ENCODE peak calls at places on chromosomes 16 and 17, in five cellular contexts. One of them, this sample, is unnamed.

GRCh38 chr17:76867578-76868175 is 527 bp upstream of the MGAT5B start:
- DNase-seq in ELF-1: peak
- DNase-seq in tibial artery: no peak
- DNase-seq in RCC 7860: peak
- DNase-seq in activated T-cell treated with anti-CD3 and anti-CD28 coated beads, Interleukin-2, amount 50 U/mL, for 72 hours: no peak
- DNase-seq in this sample: no peak

GRCh38 chr17:4008082-4008435 is 43.8 kb upstream of the ATP2A3 start:
- DNase-seq in RCC 7860: no peak
- DNase-seq in tibial artery: no peak
- DNase-seq in ELF-1: no peak
- DNase-seq in activated T-cell treated with anti-CD3 and anti-CD28 coated beads, Interleukin-2, amount 50 U/mL, for 72 hours: no peak
- DNase-seq in this sample: no peak

GRCh38 chr16:17411263-17411662 is 59.5 kb downstream of the XYLT1 start:
- DNase-seq in tibial artery: no peak
- DNase-seq in ELF-1: no peak
- DNase-seq in activated T-cell treated with anti-CD3 and anti-CD28 coated beads, Interleukin-2, amount 50 U/mL, for 72 hours: no peak
- DNase-seq in RCC 7860: no peak
- DNase-seq in this sample: no peak

GRCh38 chr16:30066882-30067583 is 1.5 kb downstream of the ALDOA start:
- DNase-seq in ELF-1: no peak
- DNase-seq in RCC 7860: no peak
- DNase-seq in tibial artery: no peak
- DNase-seq in activated T-cell treated with anti-CD3 and anti-CD28 coated beads, Interleukin-2, amount 50 U/mL, for 72 hours: no peak
- DNase-seq in this sample: no peak

GRCh38 chr17:7988750-7989178 is 13.7 kb upstream of the GUCY2D start:
- DNase-seq in tibial artery: no peak
- DNase-seq in activated T-cell treated with anti-CD3 and anti-CD28 coated beads, Interleukin-2, amount 50 U/mL, for 72 hours: peak
- DNase-seq in ELF-1: no peak
- DNase-seq in RCC 7860: peak
- DNase-seq in this sample: peak

GRCh38 chr17:78127888-78128615 is 503 bp downstream of the TMC6 start:
- DNase-seq in activated T-cell treated with anti-CD3 and anti-CD28 coated beads, Interleukin-2, amount 50 U/mL, for 72 hours: no peak
- DNase-seq in ELF-1: peak
- DNase-seq in tibial artery: no peak
- DNase-seq in RCC 7860: no peak
- DNase-seq in this sample: no peak

GRCh38 chr16:30651124-30652004 is 604 bp downstream of the PRR14 start:
- DNase-seq in RCC 7860: peak
- DNase-seq in activated T-cell treated with anti-CD3 and anti-CD28 coated beads, Interleukin-2, amount 50 U/mL, for 72 hours: peak
- DNase-seq in ELF-1: peak
- DNase-seq in tibial artery: peak
- DNase-seq in this sample: no peak

GRCh38 chr17:28405632-28406477 is at the start of gene SLC46A1:
- DNase-seq in tibial artery: peak
- DNase-seq in ELF-1: peak
- DNase-seq in activated T-cell treated with anti-CD3 and anti-CD28 coated beads, Interleukin-2, amount 50 U/mL, for 72 hours: peak
- DNase-seq in RCC 7860: no peak
- DNase-seq in this sample: no peak

GRCh38 chr16:17177968-17178880 is 292.5 kb downstream of the XYLT1 start:
- DNase-seq in activated T-cell treated with anti-CD3 and anti-CD28 coated beads, Interleukin-2, amount 50 U/mL, for 72 hours: no peak
- DNase-seq in tibial artery: no peak
- DNase-seq in RCC 7860: no peak
- DNase-seq in ELF-1: peak
- DNase-seq in this sample: no peak

GRCh38 chr16:89761304-89761922 is 40.1 kb downstream of the ZNF276 start:
- DNase-seq in tibial artery: no peak
- DNase-seq in ELF-1: no peak
- DNase-seq in RCC 7860: no peak
- DNase-seq in activated T-cell treated with anti-CD3 and anti-CD28 coated beads, Interleukin-2, amount 50 U/mL, for 72 hours: no peak
- DNase-seq in this sample: no peak

GRCh38 chr17:81027591-81028505 is 7.1 kb upstream of the BAIAP2 start:
- DNase-seq in RCC 7860: no peak
- DNase-seq in ELF-1: no peak
- DNase-seq in tibial artery: no peak
- DNase-seq in activated T-cell treated with anti-CD3 and anti-CD28 coated beads, Interleukin-2, amount 50 U/mL, for 72 hours: no peak
- DNase-seq in this sample: no peak

GRCh38 chr16:3022208-3022696 is 1.5 kb downstream of the HCFC1R1 start:
- DNase-seq in activated T-cell treated with anti-CD3 and anti-CD28 coated beads, Interleukin-2, amount 50 U/mL, for 72 hours: peak
- DNase-seq in RCC 7860: peak
- DNase-seq in ELF-1: peak
- DNase-seq in tibial artery: peak
- DNase-seq in this sample: peak

GRCh38 chr17:59680314-59680713 is 26.9 kb downstream of the PTRH2 start:
- DNase-seq in activated T-cell treated with anti-CD3 and anti-CD28 coated beads, Interleukin-2, amount 50 U/mL, for 72 hours: no peak
- DNase-seq in RCC 7860: no peak
- DNase-seq in ELF-1: no peak
- DNase-seq in tibial artery: no peak
- DNase-seq in this sample: no peak

GRCh38 chr17:77037943-77038342 is 102.8 kb upstream of the SEC14L1 start:
- DNase-seq in RCC 7860: no peak
- DNase-seq in activated T-cell treated with anti-CD3 and anti-CD28 coated beads, Interleukin-2, amount 50 U/mL, for 72 hours: no peak
- DNase-seq in tibial artery: no peak
- DNase-seq in ELF-1: no peak
- DNase-seq in this sample: no peak

GRCh38 chr16:7513429-7513828 is 180.8 kb downstream of the RBFOX1 start:
- DNase-seq in activated T-cell treated with anti-CD3 and anti-CD28 coated beads, Interleukin-2, amount 50 U/mL, for 72 hours: no peak
- DNase-seq in RCC 7860: no peak
- DNase-seq in tibial artery: no peak
- DNase-seq in ELF-1: peak
- DNase-seq in this sample: no peak

GRCh38 chr17:54007855-54008254 is 185.1 kb downstream of the KIF2B start:
- DNase-seq in ELF-1: no peak
- DNase-seq in activated T-cell treated with anti-CD3 and anti-CD28 coated beads, Interleukin-2, amount 50 U/mL, for 72 hours: no peak
- DNase-seq in tibial artery: no peak
- DNase-seq in RCC 7860: no peak
- DNase-seq in this sample: no peak

GRCh38 chr16:68267612-68268405 is 3.5 kb downstream of the SLC7A6 start:
- DNase-seq in tibial artery: no peak
- DNase-seq in ELF-1: peak
- DNase-seq in activated T-cell treated with anti-CD3 and anti-CD28 coated beads, Interleukin-2, amount 50 U/mL, for 72 hours: no peak
- DNase-seq in RCC 7860: no peak
- DNase-seq in this sample: no peak

GRCh38 chr17:7440113-7440822 is 956 bp downstream of the FGF11 start:
- DNase-seq in tibial artery: peak
- DNase-seq in ELF-1: peak
- DNase-seq in RCC 7860: no peak
- DNase-seq in activated T-cell treated with anti-CD3 and anti-CD28 coated beads, Interleukin-2, amount 50 U/mL, for 72 hours: peak
- DNase-seq in this sample: no peak

GRCh38 chr17:64269687-64270649 is 6.9 kb upstream of the TEX2 start:
- DNase-seq in ELF-1: peak
- DNase-seq in tibial artery: no peak
- DNase-seq in RCC 7860: no peak
- DNase-seq in activated T-cell treated with anti-CD3 and anti-CD28 coated beads, Interleukin-2, amount 50 U/mL, for 72 hours: no peak
- DNase-seq in this sample: no peak

GRCh38 chr16:82368041-82368440 is 198.0 kb upstream of the MPHOSPH6 start:
- DNase-seq in RCC 7860: no peak
- DNase-seq in ELF-1: peak
- DNase-seq in activated T-cell treated with anti-CD3 and anti-CD28 coated beads, Interleukin-2, amount 50 U/mL, for 72 hours: no peak
- DNase-seq in tibial artery: no peak
- DNase-seq in this sample: no peak

GRCh38 chr16:24180451-24180850 is 75.7 kb upstream of the CACNG3 start:
- DNase-seq in RCC 7860: no peak
- DNase-seq in ELF-1: no peak
- DNase-seq in tibial artery: no peak
- DNase-seq in activated T-cell treated with anti-CD3 and anti-CD28 coated beads, Interleukin-2, amount 50 U/mL, for 72 hours: no peak
- DNase-seq in this sample: no peak

GRCh38 chr16:31471875-31472558 is at the start of gene TGFB1I1:
- DNase-seq in ELF-1: no peak
- DNase-seq in tibial artery: peak
- DNase-seq in activated T-cell treated with anti-CD3 and anti-CD28 coated beads, Interleukin-2, amount 50 U/mL, for 72 hours: no peak
- DNase-seq in RCC 7860: no peak
- DNase-seq in this sample: no peak

GRCh38 chr17:31092475-31093064 is 2.2 kb upstream of the NF1 start:
- DNase-seq in ELF-1: no peak
- DNase-seq in tibial artery: no peak
- DNase-seq in RCC 7860: no peak
- DNase-seq in activated T-cell treated with anti-CD3 and anti-CD28 coated beads, Interleukin-2, amount 50 U/mL, for 72 hours: no peak
- DNase-seq in this sample: no peak

GRCh38 chr16:88599092-88599733 is 29.0 kb downstream of the ZC3H18 start:
- DNase-seq in ELF-1: no peak
- DNase-seq in activated T-cell treated with anti-CD3 and anti-CD28 coated beads, Interleukin-2, amount 50 U/mL, for 72 hours: no peak
- DNase-seq in tibial artery: peak
- DNase-seq in RCC 7860: no peak
- DNase-seq in this sample: no peak

GRCh38 chr17:7328840-7329359 is at the start of gene NEURL4:
- DNase-seq in ELF-1: peak
- DNase-seq in activated T-cell treated with anti-CD3 and anti-CD28 coated beads, Interleukin-2, amount 50 U/mL, for 72 hours: no peak
- DNase-seq in RCC 7860: no peak
- DNase-seq in tibial artery: no peak
- DNase-seq in this sample: no peak

GRCh38 chr17:75913537-75914210 is 9.0 kb upstream of the MRPL38 start:
- DNase-seq in ELF-1: no peak
- DNase-seq in activated T-cell treated with anti-CD3 and anti-CD28 coated beads, Interleukin-2, amount 50 U/mL, for 72 hours: no peak
- DNase-seq in RCC 7860: no peak
- DNase-seq in tibial artery: no peak
- DNase-seq in this sample: no peak

GRCh38 chr17:29390856-29391631 is 881 bp downstream of the TAOK1 start:
- DNase-seq in activated T-cell treated with anti-CD3 and anti-CD28 coated beads, Interleukin-2, amount 50 U/mL, for 72 hours: peak
- DNase-seq in ELF-1: peak
- DNase-seq in tibial artery: no peak
- DNase-seq in RCC 7860: no peak
- DNase-seq in this sample: no peak

GRCh38 chr16:88650749-88651275 is at the start of gene CYBA:
- DNase-seq in tibial artery: peak
- DNase-seq in ELF-1: peak
- DNase-seq in activated T-cell treated with anti-CD3 and anti-CD28 coated beads, Interleukin-2, amount 50 U/mL, for 72 hours: peak
- DNase-seq in RCC 7860: peak
- DNase-seq in this sample: no peak

GRCh38 chr16:82384017-82384416 is 214.0 kb upstream of the MPHOSPH6 start:
- DNase-seq in ELF-1: no peak
- DNase-seq in RCC 7860: no peak
- DNase-seq in tibial artery: no peak
- DNase-seq in activated T-cell treated with anti-CD3 and anti-CD28 coated beads, Interleukin-2, amount 50 U/mL, for 72 hours: no peak
- DNase-seq in this sample: no peak

GRCh38 chr16:53816211-53816610 is 112.3 kb downstream of the FTO start:
- DNase-seq in activated T-cell treated with anti-CD3 and anti-CD28 coated beads, Interleukin-2, amount 50 U/mL, for 72 hours: no peak
- DNase-seq in tibial artery: no peak
- DNase-seq in RCC 7860: no peak
- DNase-seq in ELF-1: no peak
- DNase-seq in this sample: no peak

This sample was measured in epithelial cell of proximal tubule.